ENCODE peak calls at places on chromosomes 5 and 9, in nine cellular contexts. J, Z, G, D, E, M, B, H and V are unnamed samples.

GRCh38 chr5:157855404-157855994 is 3.4 kb downstream of the CLINT1 start:
- DNase-seq in J (peak), Z (no peak), G (peak), D (peak), E (peak), M (peak), B (peak), H (peak), V (peak)

GRCh38 chr5:86917117-86917579 is 299.4 kb downstream of the COX7C start:
- DNase-seq in J (peak), Z (no peak), G (peak), D (peak), E (no peak), M (peak), B (no peak), H (peak), V (peak)

GRCh38 chr9:121285835-121286687 is 18.1 kb downstream of the GSN start:
- DNase-seq in J (peak), Z (peak), G (peak), D (peak), E (peak), M (peak), B (peak), H (peak), V (no peak)

GRCh38 chr9:278651-279050 is 64.0 kb downstream of the DOCK8 start:
- DNase-seq in J (no peak), Z (no peak), G (no peak), D (no peak), E (no peak), M (no peak), B (peak), H (no peak), V (no peak)

GRCh38 chr5:16702964-16703363 is 86.2 kb upstream of the RETREG1 start:
- DNase-seq in J (no peak), Z (no peak), G (no peak), D (no peak), E (no peak), M (no peak), B (no peak), H (no peak), V (no peak)

GRCh38 chr5:127092690-127093089 is 19.4 kb upstream of the C5orf63 start:
- DNase-seq in J (peak), Z (no peak), G (peak), D (no peak), E (no peak), M (peak), B (no peak), H (peak), V (no peak)

GRCh38 chr9:277595-278330 is 63.1 kb downstream of the DOCK8 start:
- DNase-seq in J (no peak), Z (no peak), G (no peak), D (no peak), E (no peak), M (no peak), B (no peak), H (no peak), V (no peak)

GRCh38 chr9:1208185-1208584 is 158.0 kb downstream of the DMRT2 start:
- DNase-seq in J (peak), Z (no peak), G (peak), D (no peak), E (no peak), M (peak), B (no peak), H (peak), V (peak)

GRCh38 chr9:95458666-95459065 is 58.1 kb downstream of the PTCH1 start:
- DNase-seq in J (no peak), Z (no peak), G (no peak), D (peak), E (no peak), M (no peak), B (no peak), H (no peak), V (no peak)

GRCh38 chr5:170421822-170422221 is 32.7 kb upstream of the KCNMB1 start:
- DNase-seq in J (no peak), Z (no peak), G (no peak), D (no peak), E (no peak), M (no peak), B (no peak), H (no peak), V (no peak)

GRCh38 chr5:173330151-173330855 is 2.1 kb upstream of the STC2 start:
- DNase-seq in J (no peak), Z (no peak), G (no peak), D (no peak), E (no peak), M (no peak), B (no peak), H (no peak), V (no peak)

GRCh38 chr5:67249590-67249895 is 52.9 kb upstream of the CD180 start:
- DNase-seq in J (no peak), Z (no peak), G (no peak), D (no peak), E (no peak), M (peak), B (no peak), H (no peak), V (no peak)

GRCh38 chr5:175059687-175060194 is 335.4 kb downstream of the MSX2 start:
- DNase-seq in J (peak), Z (peak), G (no peak), D (no peak), E (peak), M (peak), B (peak), H (no peak), V (no peak)

GRCh38 chr5:72408602-72409001 is 88.4 kb downstream of the PTCD2 start:
- DNase-seq in J (no peak), Z (no peak), G (peak), D (no peak), E (no peak), M (peak), B (no peak), H (peak), V (no peak)

GRCh38 chr9:4167040-4167671 is 132.7 kb downstream of the GLIS3 start:
- DNase-seq in J (peak), Z (no peak), G (peak), D (no peak), E (no peak), M (peak), B (no peak), H (peak), V (no peak)

GRCh38 chr5:14247054-14247386 is 103.9 kb downstream of the TRIO start:
- DNase-seq in J (no peak), Z (no peak), G (no peak), D (no peak), E (no peak), M (no peak), B (no peak), H (no peak), V (no peak)

GRCh38 chr5:157271740-157272271 is 5.9 kb downstream of the CYFIP2 start:
- DNase-seq in J (no peak), Z (no peak), G (no peak), D (no peak), E (no peak), M (no peak), B (no peak), H (no peak), V (no peak)

GRCh38 chr5:138282918-138283742 is 8.7 kb upstream of the GFRA3 start:
- DNase-seq in J (peak), Z (no peak), G (peak), D (peak), E (peak), M (peak), B (peak), H (peak), V (peak)

GRCh38 chr5:59041355-59041754 is 458.5 kb downstream of the RAB3C start:
- DNase-seq in J (no peak), Z (no peak), G (no peak), D (no peak), E (no peak), M (no peak), B (no peak), H (no peak), V (no peak)

GRCh38 chr9:35220659-35221338 is 59.0 kb downstream of the UNC13B start:
- DNase-seq in J (no peak), Z (no peak), G (no peak), D (no peak), E (no peak), M (no peak), B (no peak), H (no peak), V (no peak)

GRCh38 chr5:51387854-51388320 is 4.6 kb downstream of the ISL1 start:
- DNase-seq in J (no peak), Z (no peak), G (no peak), D (no peak), E (no peak), M (no peak), B (no peak), H (no peak), V (no peak)

GRCh38 chr5:126912607-126913006 is 117.8 kb downstream of the MARCHF3 start:
- DNase-seq in J (peak), Z (no peak), G (peak), D (no peak), E (no peak), M (no peak), B (no peak), H (no peak), V (no peak)

GRCh38 chr9:79049371-79049770 is 522.4 kb upstream of the TLE4 start:
- DNase-seq in J (no peak), Z (no peak), G (no peak), D (no peak), E (no peak), M (no peak), B (no peak), H (no peak), V (no peak)

GRCh38 chr5:91288517-91288916 is 94.6 kb downstream of the ARRDC3 start:
- DNase-seq in J (no peak), Z (no peak), G (no peak), D (no peak), E (no peak), M (peak), B (no peak), H (no peak), V (no peak)

GRCh38 chr9:124834586-124834985 is 18.7 kb upstream of the WDR38 start:
- DNase-seq in J (peak), Z (no peak), G (peak), D (no peak), E (peak), M (peak), B (no peak), H (no peak), V (peak)

GRCh38 chr5:11617080-11617479 is 287.2 kb downstream of the CTNND2 start:
- DNase-seq in J (no peak), Z (no peak), G (peak), D (no peak), E (no peak), M (no peak), B (no peak), H (no peak), V (no peak)

GRCh38 chr9:133168432-133168831 is 4.7 kb upstream of the GBGT1 start:
- DNase-seq in J (no peak), Z (no peak), G (no peak), D (no peak), E (no peak), M (no peak), B (no peak), H (no peak), V (no peak)

GRCh38 chr5:96067902-96068614 is 106.4 kb upstream of the ELL2 start:
- DNase-seq in J (peak), Z (peak), G (peak), D (peak), E (no peak), M (peak), B (no peak), H (peak), V (peak)

GRCh38 chr5:150154618-150155134 is 969 bp downstream of the PDGFRB start:
- DNase-seq in J (no peak), Z (no peak), G (no peak), D (no peak), E (no peak), M (no peak), B (no peak), H (peak), V (no peak)
- H3K4me3 ChIP-seq in J (peak), Z (peak), G (peak), D (no peak), E (no peak), M (peak), B (peak), H (no peak), V (peak)

GRCh38 chr5:149083846-149084245 is 21.0 kb upstream of the SH3TC2 start:
- DNase-seq in J (no peak), Z (no peak), G (no peak), D (no peak), E (no peak), M (no peak), B (no peak), H (no peak), V (no peak)

GRCh38 chr5:149079883-149080282 is 17.0 kb upstream of the SH3TC2 start:
- DNase-seq in J (no peak), Z (no peak), G (no peak), D (peak), E (no peak), M (no peak), B (no peak), H (no peak), V (no peak)

GRCh38 chr5:149082271-149082670 is 19.4 kb upstream of the SH3TC2 start:
- DNase-seq in J (no peak), Z (no peak), G (no peak), D (no peak), E (no peak), M (no peak), B (no peak), H (no peak), V (no peak)

DNA sequence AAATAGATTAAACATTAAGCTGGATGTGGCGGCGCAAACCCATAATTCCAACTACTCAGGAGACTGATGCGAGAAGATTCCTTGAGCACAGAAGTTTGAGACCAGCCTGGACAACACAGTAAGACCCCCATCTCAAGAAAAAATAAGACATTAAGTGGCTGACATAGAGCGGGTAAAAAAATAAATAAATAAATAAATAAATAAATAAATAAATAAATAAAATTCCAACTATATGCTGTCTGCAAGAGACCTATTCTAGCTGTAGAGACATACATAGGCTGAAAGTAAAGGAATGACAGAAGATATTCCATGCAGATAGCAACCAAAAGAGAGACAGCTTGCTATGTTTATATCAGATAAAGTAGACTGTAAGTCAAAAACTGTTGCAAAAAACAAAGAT is 17.4 kb upstream of the SH3TC2 start:
- DNase-seq in J (no peak), Z (no peak), G (no peak), D (no peak), E (no peak), M (no peak), B (no peak), H (no peak), V (no peak)
- H3K4me3 ChIP-seq in J (no peak), Z (no peak), G (no peak), D (no peak), E (no peak), M (no peak), B (no peak), H (no peak), V (no peak)

GRCh38 chr5:115258001-115258400 is 4.7 kb downstream of the PGGT1B start:
- DNase-seq in J (no peak), Z (no peak), G (peak), D (no peak), E (no peak), M (peak), B (no peak), H (no peak), V (no peak)

GRCh38 chr5:115262405-115263247 is at the start of gene PGGT1B:
- DNase-seq in J (peak), Z (peak), G (peak), D (peak), E (peak), M (peak), B (peak), H (peak), V (no peak)

GRCh38 chr5:115264786-115265185 is 2.1 kb upstream of the PGGT1B start:
- DNase-seq in J (no peak), Z (no peak), G (no peak), D (no peak), E (no peak), M (no peak), B (no peak), H (no peak), V (no peak)

GRCh38 chr5:115262066-115262404 is 642 bp downstream of the PGGT1B start:
- DNase-seq in J (peak), Z (no peak), G (no peak), D (peak), E (no peak), M (peak), B (no peak), H (peak), V (no peak)

DNA sequence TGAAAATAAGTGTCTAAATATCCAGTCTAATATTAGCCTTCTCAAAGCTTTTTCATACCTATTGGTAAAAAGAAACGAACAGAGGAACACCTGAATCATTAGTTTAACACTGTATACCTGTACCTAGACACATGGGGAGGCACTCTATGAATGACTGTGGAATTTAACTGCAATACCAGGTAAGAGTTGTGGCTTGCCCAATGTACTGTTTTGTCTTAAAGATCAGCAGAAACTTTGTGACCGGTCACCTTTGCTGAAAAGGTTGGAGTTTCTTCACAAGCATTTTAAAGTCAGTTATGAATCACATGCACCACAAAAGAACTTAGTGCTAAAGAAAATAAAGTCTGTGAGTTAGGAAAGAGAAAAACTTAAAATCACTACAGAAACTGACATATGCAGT is 2.4 kb downstream of the PGGT1B start:
- DNase-seq in J (no peak), Z (no peak), G (no peak), D (no peak), E (no peak), M (no peak), B (no peak), H (no peak), V (no peak)
- H3K4me3 ChIP-seq in J (no peak), Z (no peak), G (no peak), D (no peak), E (no peak), M (no peak), B (no peak), H (no peak), V (no peak)

GRCh38 chr9:128891354-128892222 is 9.7 kb downstream of the LRRC8A start:
- DNase-seq in J (no peak), Z (no peak), G (peak), D (peak), E (no peak), M (peak), B (no peak), H (no peak), V (no peak)
- H3K4me3 ChIP-seq in J (no peak), Z (no peak), G (no peak), D (no peak), E (no peak), M (no peak), B (no peak), H (no peak), V (no peak)

DNA sequence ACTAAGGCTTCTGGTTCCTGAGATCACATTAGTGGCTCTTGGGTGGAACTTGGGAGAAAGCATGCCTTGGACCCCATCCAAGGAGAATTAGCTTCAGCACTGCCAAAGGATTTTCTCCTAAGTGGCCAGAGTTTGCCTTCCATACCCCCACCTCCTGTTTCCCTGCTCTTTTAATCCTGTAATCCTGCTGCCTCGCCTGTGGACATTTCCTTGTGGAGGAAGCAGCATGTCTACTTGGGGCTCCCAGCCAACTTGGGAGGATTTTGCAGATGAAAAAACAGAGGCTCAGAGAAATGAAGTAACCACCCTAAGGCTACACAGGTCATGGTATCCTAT is 1.6 kb downstream of the ARSI start:
- DNase-seq in J (no peak), Z (no peak), G (peak), D (no peak), E (no peak), M (peak), B (no peak), H (peak), V (no peak)
- H3K4me3 ChIP-seq in J (no peak), Z (no peak), G (no peak), D (no peak), E (no peak), M (no peak), B (no peak), H (no peak), V (no peak)